ENCODE peak calls at places on chromosomes 2 and 18, in four cellular contexts. C is RWPE2, D is GM10248, R is esophagus squamous epithelium. W is an unnamed sample.
A peak's percentile ranks its signal among the peaks of the same experiment; 100 is the strongest.

GRCh38 chr2:233435436-233436190 is 81.3 kb downstream of the DGKD start:
- DNase-seq in C (no peak), D (no peak), R (no peak), W (no peak)

GRCh38 chr2:20666114-20666363 is 905 bp upstream of the GDF7 start:
- DNase-seq in C (no peak), D (no peak), R (no peak), W (no peak)

GRCh38 chr18:7728297-7728696 is 161.2 kb downstream of the PTPRM start:
- DNase-seq in C (no peak), D (no peak), R (no peak), W (no peak)

GRCh38 chr18:28204154-28204553 is 27.2 kb upstream of the CDH2 start:
- DNase-seq in C (no peak), D (no peak), R (no peak), W (no peak)

GRCh38 chr18:26813043-26813442 is 52.5 kb downstream of the AQP4 start:
- DNase-seq in C (no peak), D (peak; percentile 22), R (no peak), W (no peak)

GRCh38 chr2:226548706-226549105 is 250.9 kb downstream of the IRS1 start:
- DNase-seq in C (no peak), D (no peak), R (no peak), W (no peak)

GRCh38 chr2:75462714-75463113 is 98.0 kb downstream of the EVA1A start:
- DNase-seq in C (no peak), D (no peak), R (no peak), W (no peak)

GRCh38 chr2:75481041-75481836 is 79.5 kb downstream of the EVA1A start:
- DNase-seq in C (no peak), D (no peak), R (no peak), W (no peak)

GRCh38 chr2:230932556-230933511 is 7.8 kb upstream of the GPR55 start:
- DNase-seq in C (no peak), D (no peak), R (no peak), W (no peak)

GRCh38 chr2:104945866-104946265 is 92.0 kb downstream of the POU3F3 start:
- DNase-seq in C (no peak), D (no peak), R (no peak), W (no peak)
- TF ChIP-seq CTCF in C (no peak), D (no peak), R (no peak), W (no peak)

DNA sequence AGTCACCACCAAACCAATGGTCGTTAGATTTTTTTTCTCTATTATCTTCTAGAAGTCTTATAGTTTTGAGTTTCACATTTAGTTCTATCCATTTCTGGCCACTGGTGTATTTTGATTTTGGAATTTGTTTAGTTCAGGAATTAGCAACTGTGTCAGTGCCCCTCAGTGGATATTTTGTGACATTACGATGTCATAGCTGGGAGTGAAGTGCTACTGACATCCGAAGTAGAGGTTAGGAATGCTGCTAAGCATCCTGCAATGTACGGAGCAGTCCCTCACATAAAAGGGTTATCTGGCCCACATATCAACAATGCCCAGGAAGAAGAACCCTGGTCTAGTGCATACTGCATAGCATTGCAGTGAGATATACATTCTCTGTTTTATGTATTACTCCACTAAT is 157.4 kb upstream of the RGPD4 start:
- DNase-seq in C (no peak), D (no peak), R (no peak), W (no peak)
- TF ChIP-seq CTCF in C (peak; percentile 49), D (no peak), R (no peak), W (no peak)

GRCh38 chr18:48703418-48703817 is 164.6 kb downstream of the CTIF start:
- DNase-seq in C (no peak), D (no peak), R (no peak), W (no peak)

GRCh38 chr18:48705531-48705930 is 166.7 kb downstream of the CTIF start:
- DNase-seq in C (no peak), D (no peak), R (no peak), W (no peak)

GRCh38 chr18:48703033-48703386 is 164.2 kb downstream of the CTIF start:
- DNase-seq in C (no peak), D (no peak), R (no peak), W (no peak)

GRCh38 chr18:48706630-48707206 is 167.9 kb downstream of the CTIF start:
- DNase-seq in C (no peak), D (no peak), R (no peak), W (no peak)

DNA sequence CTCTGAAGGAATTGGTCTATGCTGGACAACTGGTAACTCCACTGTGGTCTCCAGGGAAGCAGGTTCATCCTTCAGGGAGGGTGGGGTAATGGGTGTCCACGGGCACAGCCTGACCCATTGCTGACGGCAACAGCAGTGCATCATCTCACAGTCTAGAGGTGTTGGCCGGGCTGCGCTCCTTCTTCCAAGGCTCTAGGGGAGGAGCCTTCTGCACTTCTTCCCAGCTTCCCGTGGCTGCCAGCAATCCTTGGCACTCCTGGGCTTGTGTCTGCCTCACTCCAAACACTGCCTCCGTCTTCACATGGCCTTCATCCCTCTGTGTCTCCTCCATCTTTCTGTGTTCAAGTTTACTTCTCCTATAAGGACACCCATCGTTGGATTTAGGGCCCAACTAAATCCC is 166.2 kb downstream of the CTIF start:
- DNase-seq in C (no peak), D (no peak), R (no peak), W (no peak)
- TF ChIP-seq CTCF in C (no peak), D (no peak), R (no peak), W (no peak)

GRCh38 chr2:9440058-9440727 is 16.7 kb downstream of the CPSF3 start:
- DNase-seq in C (no peak), D (no peak), R (no peak), W (no peak)
- TF ChIP-seq CTCF in C (no peak), D (no peak), R (no peak), W (no peak)

GRCh38 chr2:60565472-60565871 is 12.0 kb upstream of the BCL11A start:
- DNase-seq in C (no peak), D (no peak), R (no peak), W (no peak)
- TF ChIP-seq CTCF in C (peak; percentile 51), D (no peak), R (peak; percentile 18), W (no peak)

GRCh38 chr2:177636672-177637071 is 244.1 kb downstream of the AGPS start:
- DNase-seq in C (no peak), D (no peak), R (no peak), W (no peak)
- TF ChIP-seq CTCF in C (no peak), D (no peak), R (no peak), W (no peak)

DNA sequence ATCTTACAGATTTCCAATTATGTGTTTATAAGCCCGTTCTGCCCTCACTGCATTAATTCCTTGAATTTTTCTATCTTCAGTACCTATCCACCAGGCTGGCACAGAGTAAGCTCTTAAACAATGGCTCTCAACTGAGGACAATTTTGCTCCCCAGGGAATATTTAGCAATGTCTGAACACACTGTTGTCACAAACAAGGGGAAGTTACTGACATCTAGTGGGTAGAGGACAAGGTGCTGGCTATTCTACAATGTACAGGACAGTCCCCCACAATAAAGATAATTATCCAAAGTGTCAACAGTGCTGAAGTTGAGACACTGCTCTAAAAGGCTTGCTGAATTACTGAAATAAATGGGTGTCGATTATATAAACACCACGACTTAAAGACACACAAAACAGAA is 5.0 kb downstream of the NDUFS1 start:
- DNase-seq in C (no peak), D (no peak), R (no peak), W (no peak)
- TF ChIP-seq CTCF in C (peak; percentile 5), D (peak; percentile 34), R (no peak), W (no peak)

DNA sequence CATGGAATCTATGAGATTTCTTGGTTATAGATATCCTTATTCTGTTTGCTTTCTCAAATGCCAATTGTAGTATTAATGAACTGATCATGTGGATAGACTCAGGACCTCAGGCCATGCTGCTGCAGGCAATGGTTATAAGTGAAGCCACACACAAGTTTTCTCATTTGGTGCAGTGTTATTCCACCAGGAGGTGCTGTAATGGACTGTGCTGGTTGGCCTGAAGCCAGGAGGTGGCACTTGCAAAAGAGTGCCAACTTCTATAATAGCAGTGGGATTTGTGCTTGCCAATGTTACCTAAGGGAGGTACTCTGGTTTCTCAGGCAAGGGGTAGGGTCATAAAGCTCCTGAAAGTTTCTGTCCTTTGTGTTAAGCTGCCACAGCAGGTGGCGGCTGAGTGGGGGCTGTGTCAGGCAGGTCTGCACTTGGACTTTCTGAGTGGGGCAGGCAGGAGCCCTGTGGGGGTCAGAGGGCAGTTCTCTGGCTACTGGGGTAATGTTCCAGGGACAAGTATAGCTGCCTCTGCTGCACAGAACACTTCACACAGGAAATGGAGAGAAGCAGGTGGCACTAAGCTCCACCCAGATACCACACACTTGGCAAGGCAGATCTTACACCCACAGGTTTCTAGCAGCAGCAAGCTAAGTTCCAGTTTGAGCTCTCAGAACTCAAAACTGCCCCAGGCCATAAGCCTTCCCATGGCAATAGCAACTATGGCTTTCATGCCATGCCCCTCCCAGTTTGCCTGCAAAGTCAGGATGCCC is 352.6 kb upstream of the CWC22 start:
- DNase-seq in C (no peak), D (peak; percentile 4), R (no peak), W (peak; percentile 73)
- TF ChIP-seq CTCF in C (no peak), D (no peak), R (no peak), W (no peak)

W was measured in breast epithelium.